ENCODE peak calls at places on chromosomes 5 and 9, in ten cellular contexts. One of them, this sample, is unnamed.

GRCh38 chr9:87685871-87686519 is 39.9 kb upstream of the CTSL start:
- DNase-seq in DMS 273 treated with DMSO at 0.1 percent for 48 hours: no peak
- DNase-seq in fibroblast of lung: peak; percentile 39
- DNase-seq in hippocampal formation: peak; percentile 53
- DNase-seq in HEK293T: no peak
- DNase-seq in midbrain: peak; percentile 18
- DNase-seq in EL: no peak
- DNase-seq in activated CD4-positive, CD25-positive, alpha-beta regulatory T cell treated with anti-CD3 and anti-CD28 coated beads, Interleukin-2, amount 50 U/mL, for 72 hours: no peak
- DNase-seq in NCI-H1105: no peak
- DNase-seq in mesenteric fat pad: peak; percentile 89
- DNase-seq in this sample: no peak

GRCh38 chr9:77751341-77752091 is 103.4 kb upstream of the GNA14 start:
- DNase-seq in DMS 273 treated with DMSO at 0.1 percent for 48 hours: peak; percentile 50
- DNase-seq in fibroblast of lung: peak; percentile 81
- DNase-seq in hippocampal formation: no peak
- DNase-seq in HEK293T: peak; percentile 49
- DNase-seq in midbrain: peak; percentile 75
- DNase-seq in EL: peak; percentile 81
- DNase-seq in activated CD4-positive, CD25-positive, alpha-beta regulatory T cell treated with anti-CD3 and anti-CD28 coated beads, Interleukin-2, amount 50 U/mL, for 72 hours: no peak
- DNase-seq in NCI-H1105: peak; percentile 27
- DNase-seq in mesenteric fat pad: no peak
- DNase-seq in this sample: peak; percentile 28

GRCh38 chr9:111798786-111799185 is 4.0 kb upstream of the SHOC1 start:
- DNase-seq in DMS 273 treated with DMSO at 0.1 percent for 48 hours: no peak
- DNase-seq in fibroblast of lung: peak; percentile 54
- DNase-seq in hippocampal formation: no peak
- DNase-seq in HEK293T: no peak
- DNase-seq in midbrain: no peak
- DNase-seq in EL: peak; percentile 56
- DNase-seq in activated CD4-positive, CD25-positive, alpha-beta regulatory T cell treated with anti-CD3 and anti-CD28 coated beads, Interleukin-2, amount 50 U/mL, for 72 hours: no peak
- DNase-seq in NCI-H1105: no peak
- DNase-seq in mesenteric fat pad: no peak
- DNase-seq in this sample: no peak

GRCh38 chr9:115498338-115498737 is 380.4 kb upstream of the TNC start:
- DNase-seq in DMS 273 treated with DMSO at 0.1 percent for 48 hours: no peak
- DNase-seq in fibroblast of lung: no peak
- DNase-seq in hippocampal formation: no peak
- DNase-seq in HEK293T: no peak
- DNase-seq in midbrain: no peak
- DNase-seq in EL: no peak
- DNase-seq in activated CD4-positive, CD25-positive, alpha-beta regulatory T cell treated with anti-CD3 and anti-CD28 coated beads, Interleukin-2, amount 50 U/mL, for 72 hours: no peak
- DNase-seq in NCI-H1105: no peak
- DNase-seq in mesenteric fat pad: no peak
- DNase-seq in this sample: no peak

GRCh38 chr9:123232332-123232731 is 36.1 kb downstream of the STRBP start:
- DNase-seq in DMS 273 treated with DMSO at 0.1 percent for 48 hours: no peak
- DNase-seq in fibroblast of lung: no peak
- DNase-seq in hippocampal formation: no peak
- DNase-seq in HEK293T: no peak
- DNase-seq in midbrain: no peak
- DNase-seq in EL: no peak
- DNase-seq in activated CD4-positive, CD25-positive, alpha-beta regulatory T cell treated with anti-CD3 and anti-CD28 coated beads, Interleukin-2, amount 50 U/mL, for 72 hours: no peak
- DNase-seq in NCI-H1105: no peak
- DNase-seq in mesenteric fat pad: no peak
- DNase-seq in this sample: no peak

GRCh38 chr5:777756-778161 is 6.8 kb downstream of the ZDHHC11B start:
- DNase-seq in DMS 273 treated with DMSO at 0.1 percent for 48 hours: no peak
- DNase-seq in fibroblast of lung: no peak
- DNase-seq in hippocampal formation: no peak
- DNase-seq in HEK293T: no peak
- DNase-seq in midbrain: no peak
- DNase-seq in EL: no peak
- DNase-seq in activated CD4-positive, CD25-positive, alpha-beta regulatory T cell treated with anti-CD3 and anti-CD28 coated beads, Interleukin-2, amount 50 U/mL, for 72 hours: no peak
- DNase-seq in NCI-H1105: no peak
- DNase-seq in mesenteric fat pad: peak; percentile 93
- DNase-seq in this sample: no peak

GRCh38 chr5:37254581-37254980 is 5.4 kb upstream of the CPLANE1 start:
- DNase-seq in DMS 273 treated with DMSO at 0.1 percent for 48 hours: no peak
- DNase-seq in fibroblast of lung: no peak
- DNase-seq in hippocampal formation: no peak
- DNase-seq in HEK293T: no peak
- DNase-seq in midbrain: no peak
- DNase-seq in EL: no peak
- DNase-seq in activated CD4-positive, CD25-positive, alpha-beta regulatory T cell treated with anti-CD3 and anti-CD28 coated beads, Interleukin-2, amount 50 U/mL, for 72 hours: no peak
- DNase-seq in NCI-H1105: no peak
- DNase-seq in mesenteric fat pad: no peak
- DNase-seq in this sample: no peak

GRCh38 chr5:98768160-98769005 is 5.1 kb upstream of the RGMB start:
- DNase-seq in DMS 273 treated with DMSO at 0.1 percent for 48 hours: peak; percentile 36
- DNase-seq in fibroblast of lung: peak; percentile 76
- DNase-seq in hippocampal formation: peak; percentile 67
- DNase-seq in HEK293T: peak; percentile 50
- DNase-seq in midbrain: peak; percentile 75
- DNase-seq in EL: peak; percentile 86
- DNase-seq in activated CD4-positive, CD25-positive, alpha-beta regulatory T cell treated with anti-CD3 and anti-CD28 coated beads, Interleukin-2, amount 50 U/mL, for 72 hours: no peak
- DNase-seq in NCI-H1105: peak; percentile 35
- DNase-seq in mesenteric fat pad: no peak
- DNase-seq in this sample: peak; percentile 67

GRCh38 chr9:121569266-121569648 is 69.6 kb upstream of the GGTA1 start:
- DNase-seq in DMS 273 treated with DMSO at 0.1 percent for 48 hours: no peak
- DNase-seq in fibroblast of lung: no peak
- DNase-seq in hippocampal formation: no peak
- DNase-seq in HEK293T: no peak
- DNase-seq in midbrain: no peak
- DNase-seq in EL: peak; percentile 19
- DNase-seq in activated CD4-positive, CD25-positive, alpha-beta regulatory T cell treated with anti-CD3 and anti-CD28 coated beads, Interleukin-2, amount 50 U/mL, for 72 hours: no peak
- DNase-seq in NCI-H1105: no peak
- DNase-seq in mesenteric fat pad: no peak
- DNase-seq in this sample: no peak

GRCh38 chr9:7117676-7118561 is 360.1 kb downstream of the KDM4C start:
- DNase-seq in DMS 273 treated with DMSO at 0.1 percent for 48 hours: no peak
- DNase-seq in fibroblast of lung: peak; percentile 51
- DNase-seq in hippocampal formation: no peak
- DNase-seq in HEK293T: no peak
- DNase-seq in midbrain: no peak
- DNase-seq in EL: no peak
- DNase-seq in activated CD4-positive, CD25-positive, alpha-beta regulatory T cell treated with anti-CD3 and anti-CD28 coated beads, Interleukin-2, amount 50 U/mL, for 72 hours: no peak
- DNase-seq in NCI-H1105: peak; percentile 57
- DNase-seq in mesenteric fat pad: no peak
- DNase-seq in this sample: no peak

GRCh38 chr5:116144103-116144502 is 59.3 kb downstream of the COMMD10 start:
- DNase-seq in DMS 273 treated with DMSO at 0.1 percent for 48 hours: no peak
- DNase-seq in fibroblast of lung: peak; percentile 21
- DNase-seq in hippocampal formation: no peak
- DNase-seq in HEK293T: no peak
- DNase-seq in midbrain: no peak
- DNase-seq in EL: peak; percentile 63
- DNase-seq in activated CD4-positive, CD25-positive, alpha-beta regulatory T cell treated with anti-CD3 and anti-CD28 coated beads, Interleukin-2, amount 50 U/mL, for 72 hours: no peak
- DNase-seq in NCI-H1105: no peak
- DNase-seq in mesenteric fat pad: no peak
- DNase-seq in this sample: no peak

GRCh38 chr5:175829718-175830585 is 41.4 kb upstream of the CPLX2 start:
- DNase-seq in DMS 273 treated with DMSO at 0.1 percent for 48 hours: no peak
- DNase-seq in fibroblast of lung: no peak
- DNase-seq in hippocampal formation: no peak
- DNase-seq in HEK293T: no peak
- DNase-seq in midbrain: no peak
- DNase-seq in EL: no peak
- DNase-seq in activated CD4-positive, CD25-positive, alpha-beta regulatory T cell treated with anti-CD3 and anti-CD28 coated beads, Interleukin-2, amount 50 U/mL, for 72 hours: no peak
- DNase-seq in NCI-H1105: no peak
- DNase-seq in mesenteric fat pad: no peak
- DNase-seq in this sample: no peak

GRCh38 chr5:136132087-136132486 is 558 bp upstream of the SMAD5 start:
- DNase-seq in DMS 273 treated with DMSO at 0.1 percent for 48 hours: no peak
- DNase-seq in fibroblast of lung: no peak
- DNase-seq in hippocampal formation: peak; percentile 2
- DNase-seq in HEK293T: peak; percentile 19
- DNase-seq in midbrain: no peak
- DNase-seq in EL: peak; percentile 19
- DNase-seq in activated CD4-positive, CD25-positive, alpha-beta regulatory T cell treated with anti-CD3 and anti-CD28 coated beads, Interleukin-2, amount 50 U/mL, for 72 hours: no peak
- DNase-seq in NCI-H1105: no peak
- DNase-seq in mesenteric fat pad: no peak
- DNase-seq in this sample: no peak

GRCh38 chr5:173493040-173493439 is 123.4 kb downstream of the BOD1 start:
- DNase-seq in DMS 273 treated with DMSO at 0.1 percent for 48 hours: no peak
- DNase-seq in fibroblast of lung: no peak
- DNase-seq in hippocampal formation: no peak
- DNase-seq in HEK293T: no peak
- DNase-seq in midbrain: no peak
- DNase-seq in EL: no peak
- DNase-seq in activated CD4-positive, CD25-positive, alpha-beta regulatory T cell treated with anti-CD3 and anti-CD28 coated beads, Interleukin-2, amount 50 U/mL, for 72 hours: no peak
- DNase-seq in NCI-H1105: no peak
- DNase-seq in mesenteric fat pad: no peak
- DNase-seq in this sample: no peak

GRCh38 chr5:170307575-170308465 is 10.2 kb upstream of the LCP2 start:
- DNase-seq in DMS 273 treated with DMSO at 0.1 percent for 48 hours: no peak
- DNase-seq in fibroblast of lung: peak; percentile 83
- DNase-seq in hippocampal formation: no peak
- DNase-seq in HEK293T: no peak
- DNase-seq in midbrain: peak; percentile 14
- DNase-seq in EL: peak; percentile 52
- DNase-seq in activated CD4-positive, CD25-positive, alpha-beta regulatory T cell treated with anti-CD3 and anti-CD28 coated beads, Interleukin-2, amount 50 U/mL, for 72 hours: no peak
- DNase-seq in NCI-H1105: no peak
- DNase-seq in mesenteric fat pad: no peak
- DNase-seq in this sample: no peak

GRCh38 chr9:112446080-112446479 is 40.5 kb upstream of the KIAA1958 start:
- DNase-seq in DMS 273 treated with DMSO at 0.1 percent for 48 hours: no peak
- DNase-seq in fibroblast of lung: no peak
- DNase-seq in hippocampal formation: no peak
- DNase-seq in HEK293T: no peak
- DNase-seq in midbrain: no peak
- DNase-seq in EL: no peak
- DNase-seq in activated CD4-positive, CD25-positive, alpha-beta regulatory T cell treated with anti-CD3 and anti-CD28 coated beads, Interleukin-2, amount 50 U/mL, for 72 hours: no peak
- DNase-seq in NCI-H1105: no peak
- DNase-seq in mesenteric fat pad: no peak
- DNase-seq in this sample: no peak

GRCh38 chr9:78187763-78188495 is 47.9 kb upstream of the CEP78 start:
- DNase-seq in DMS 273 treated with DMSO at 0.1 percent for 48 hours: peak; percentile 6
- DNase-seq in fibroblast of lung: no peak
- DNase-seq in hippocampal formation: peak; percentile 11
- DNase-seq in HEK293T: no peak
- DNase-seq in midbrain: peak; percentile 33
- DNase-seq in EL: peak; percentile 4
- DNase-seq in activated CD4-positive, CD25-positive, alpha-beta regulatory T cell treated with anti-CD3 and anti-CD28 coated beads, Interleukin-2, amount 50 U/mL, for 72 hours: no peak
- DNase-seq in NCI-H1105: no peak
- DNase-seq in mesenteric fat pad: no peak
- DNase-seq in this sample: peak; percentile 15

GRCh38 chr5:16952968-16953671 is 17.0 kb upstream of the MYO10 start:
- DNase-seq in DMS 273 treated with DMSO at 0.1 percent for 48 hours: no peak
- DNase-seq in fibroblast of lung: no peak
- DNase-seq in hippocampal formation: no peak
- DNase-seq in HEK293T: no peak
- DNase-seq in midbrain: no peak
- DNase-seq in EL: no peak
- DNase-seq in activated CD4-positive, CD25-positive, alpha-beta regulatory T cell treated with anti-CD3 and anti-CD28 coated beads, Interleukin-2, amount 50 U/mL, for 72 hours: no peak
- DNase-seq in NCI-H1105: no peak
- DNase-seq in mesenteric fat pad: no peak
- DNase-seq in this sample: no peak

GRCh38 chr9:129278391-129279237 is 100.6 kb upstream of the IER5L start:
- DNase-seq in DMS 273 treated with DMSO at 0.1 percent for 48 hours: no peak
- DNase-seq in fibroblast of lung: no peak
- DNase-seq in hippocampal formation: no peak
- DNase-seq in HEK293T: no peak
- DNase-seq in midbrain: no peak
- DNase-seq in EL: peak; percentile 52
- DNase-seq in activated CD4-positive, CD25-positive, alpha-beta regulatory T cell treated with anti-CD3 and anti-CD28 coated beads, Interleukin-2, amount 50 U/mL, for 72 hours: peak; percentile 26
- DNase-seq in NCI-H1105: peak; percentile 89
- DNase-seq in mesenteric fat pad: peak; percentile 53
- DNase-seq in this sample: no peak

GRCh38 chr5:76836181-76836580 is 13.6 kb upstream of the S100Z start:
- DNase-seq in DMS 273 treated with DMSO at 0.1 percent for 48 hours: no peak
- DNase-seq in fibroblast of lung: peak; percentile 39
- DNase-seq in hippocampal formation: no peak
- DNase-seq in HEK293T: no peak
- DNase-seq in midbrain: no peak
- DNase-seq in EL: no peak
- DNase-seq in activated CD4-positive, CD25-positive, alpha-beta regulatory T cell treated with anti-CD3 and anti-CD28 coated beads, Interleukin-2, amount 50 U/mL, for 72 hours: no peak
- DNase-seq in NCI-H1105: no peak
- DNase-seq in mesenteric fat pad: no peak
- DNase-seq in this sample: no peak

GRCh38 chr9:80650964-80651555 is 1038.3 kb downstream of the TLE1 start:
- DNase-seq in DMS 273 treated with DMSO at 0.1 percent for 48 hours: peak; percentile 21
- DNase-seq in fibroblast of lung: peak; percentile 57
- DNase-seq in hippocampal formation: no peak
- DNase-seq in HEK293T: no peak
- DNase-seq in midbrain: no peak
- DNase-seq in EL: peak; percentile 43
- DNase-seq in activated CD4-positive, CD25-positive, alpha-beta regulatory T cell treated with anti-CD3 and anti-CD28 coated beads, Interleukin-2, amount 50 U/mL, for 72 hours: no peak
- DNase-seq in NCI-H1105: no peak
- DNase-seq in mesenteric fat pad: no peak
- DNase-seq in this sample: no peak

GRCh38 chr5:122300374-122300773 is 11.7 kb upstream of the SNCAIP start:
- DNase-seq in DMS 273 treated with DMSO at 0.1 percent for 48 hours: no peak
- DNase-seq in fibroblast of lung: no peak
- DNase-seq in hippocampal formation: no peak
- DNase-seq in HEK293T: no peak
- DNase-seq in midbrain: no peak
- DNase-seq in EL: no peak
- DNase-seq in activated CD4-positive, CD25-positive, alpha-beta regulatory T cell treated with anti-CD3 and anti-CD28 coated beads, Interleukin-2, amount 50 U/mL, for 72 hours: no peak
- DNase-seq in NCI-H1105: no peak
- DNase-seq in mesenteric fat pad: no peak
- DNase-seq in this sample: no peak

GRCh38 chr9:34576593-34576935 is 13.0 kb downstream of the CNTFR start:
- DNase-seq in DMS 273 treated with DMSO at 0.1 percent for 48 hours: no peak
- DNase-seq in fibroblast of lung: no peak
- DNase-seq in hippocampal formation: no peak
- DNase-seq in HEK293T: no peak
- DNase-seq in midbrain: no peak
- DNase-seq in EL: no peak
- DNase-seq in activated CD4-positive, CD25-positive, alpha-beta regulatory T cell treated with anti-CD3 and anti-CD28 coated beads, Interleukin-2, amount 50 U/mL, for 72 hours: no peak
- DNase-seq in NCI-H1105: no peak
- DNase-seq in mesenteric fat pad: no peak
- DNase-seq in this sample: no peak